ENCODE peak calls at places on chromosomes 16 and 17, in ten cellular contexts. L is NCI-H2107; V is frontal cortex; K is glutamatergic neuron; Z is EL; S is activated CD4-positive, alpha-beta T cell treated with anti-CD3 and anti-CD28 coated beads for 1 hour; P is lower leg skin; B is caudate nucleus; M is ELR; X is NCI-H1930. T is an unnamed sample.

GRCh38 chr17:49901460-49902331 is 53.8 kb upstream of the TAC4 start:
- DNase-seq in L (peak), V (no peak), K (no peak), Z (no peak), S (no peak), P (no peak), B (no peak), M (peak), X (no peak), T (no peak)

GRCh38 chr16:77974883-77975282 is 47.5 kb upstream of the CLEC3A start:
- DNase-seq in L (no peak), V (no peak), K (no peak), Z (no peak), S (no peak), P (no peak), B (no peak), M (no peak), X (no peak), T (no peak)

GRCh38 chr17:1039511-1040215 is 42.7 kb downstream of the TIMM22 start:
- DNase-seq in L (no peak), V (peak), K (no peak), Z (no peak), S (no peak), P (peak), B (no peak), M (no peak), X (no peak), T (no peak)

GRCh38 chr17:55709440-55709839 is 13.2 kb downstream of the TMEM100 start:
- DNase-seq in L (no peak), V (no peak), K (no peak), Z (no peak), S (no peak), P (no peak), B (no peak), M (no peak), X (no peak), T (no peak)

GRCh38 chr16:3907586-3907985 is 27.1 kb upstream of the CREBBP start:
- DNase-seq in L (no peak), V (no peak), K (no peak), Z (no peak), S (no peak), P (no peak), B (no peak), M (no peak), X (no peak), T (no peak)

GRCh38 chr17:18166894-18167293 is 16.7 kb upstream of the ALKBH5 start:
- DNase-seq in L (no peak), V (no peak), K (no peak), Z (no peak), S (no peak), P (no peak), B (no peak), M (peak), X (no peak), T (no peak)

GRCh38 chr16:72986011-72986410 is 61.9 kb downstream of the ZFHX3 start:
- DNase-seq in L (no peak), V (no peak), K (no peak), Z (no peak), S (no peak), P (peak), B (no peak), M (no peak), X (no peak), T (no peak)

GRCh38 chr16:18969050-18969854 is 14.5 kb upstream of the TMC7 start:
- DNase-seq in L (peak), V (peak), K (peak), Z (peak), S (peak), P (peak), B (no peak), M (peak), X (peak), T (peak)

GRCh38 chr16:21638573-21638975 is 13.8 kb downstream of the IGSF6 start:
- DNase-seq in L (no peak), V (no peak), K (no peak), Z (peak), S (no peak), P (no peak), B (no peak), M (peak), X (no peak), T (no peak)

GRCh38 chr17:27244481-27245223 is 49.3 kb upstream of the WSB1 start:
- DNase-seq in L (no peak), V (no peak), K (no peak), Z (peak), S (no peak), P (peak), B (no peak), M (peak), X (no peak), T (no peak)

GRCh38 chr16:8355714-8356113 is 234.6 kb downstream of the TMEM114 start:
- DNase-seq in L (no peak), V (no peak), K (no peak), Z (no peak), S (no peak), P (no peak), B (no peak), M (no peak), X (no peak), T (no peak)

GRCh38 chr17:58336456-58337094 is 8.0 kb upstream of the TSPOAP1 start:
- DNase-seq in L (no peak), V (no peak), K (no peak), Z (no peak), S (no peak), P (no peak), B (no peak), M (no peak), X (no peak), T (no peak)

T was measured in SK-N-DZ.